ENCODE peak calls at places on chromosome 22, in seven cellular contexts. One of them, this sample, is unnamed.

GRCh38 chr22:39091136-39092081 is 5.6 kb upstream of the APOBEC3H start:
- DNase-seq in HL-60: no peak
- DNase-seq in GM13977: no peak
- DNase-seq in Peyer's patch: no peak
- DNase-seq in kidney tubule cell: no peak
- DNase-seq in NCI-H2029: no peak
- DNase-seq in endothelial cell: no peak
- DNase-seq in this sample: no peak

GRCh38 chr22:45240810-45241631 is at the start of gene KIAA0930:
- DNase-seq in HL-60: peak; percentile 81
- DNase-seq in GM13977: peak; percentile 98
- DNase-seq in Peyer's patch: peak; percentile 80
- DNase-seq in kidney tubule cell: peak; percentile 62
- DNase-seq in NCI-H2029: peak; percentile 60
- DNase-seq in endothelial cell: peak; percentile 78
- DNase-seq in this sample: no peak

GRCh38 chr22:23071163-23072034 is 1.1 kb downstream of the GNAZ start:
- DNase-seq in HL-60: no peak
- DNase-seq in GM13977: no peak
- DNase-seq in Peyer's patch: no peak
- DNase-seq in kidney tubule cell: no peak
- DNase-seq in NCI-H2029: no peak
- DNase-seq in endothelial cell: no peak
- DNase-seq in this sample: no peak

GRCh38 chr22:19106886-19107729 is 15.1 kb downstream of the DGCR2 start:
- DNase-seq in HL-60: no peak
- DNase-seq in GM13977: no peak
- DNase-seq in Peyer's patch: no peak
- DNase-seq in kidney tubule cell: no peak
- DNase-seq in NCI-H2029: no peak
- DNase-seq in endothelial cell: no peak
- DNase-seq in this sample: no peak

GRCh38 chr22:27074016-27074415 is 416.6 kb downstream of the MIAT start:
- DNase-seq in HL-60: no peak
- DNase-seq in GM13977: no peak
- DNase-seq in Peyer's patch: no peak
- DNase-seq in kidney tubule cell: no peak
- DNase-seq in NCI-H2029: no peak
- DNase-seq in endothelial cell: no peak
- DNase-seq in this sample: no peak

GRCh38 chr22:49517211-49517610 is 310.5 kb downstream of the BRD1 start:
- DNase-seq in HL-60: no peak
- DNase-seq in GM13977: no peak
- DNase-seq in Peyer's patch: no peak
- DNase-seq in kidney tubule cell: no peak
- DNase-seq in NCI-H2029: no peak
- DNase-seq in endothelial cell: no peak
- DNase-seq in this sample: no peak

GRCh38 chr22:49889071-49889470 is 29.2 kb downstream of the ALG12 start:
- DNase-seq in HL-60: no peak
- DNase-seq in GM13977: no peak
- DNase-seq in Peyer's patch: no peak
- DNase-seq in kidney tubule cell: no peak
- DNase-seq in NCI-H2029: no peak
- DNase-seq in endothelial cell: no peak
- DNase-seq in this sample: no peak

GRCh38 chr22:20803696-20804324 is 29.9 kb downstream of the SERPIND1 start:
- DNase-seq in HL-60: peak; percentile 47
- DNase-seq in GM13977: no peak
- DNase-seq in Peyer's patch: no peak
- DNase-seq in kidney tubule cell: peak; percentile 22
- DNase-seq in NCI-H2029: no peak
- DNase-seq in endothelial cell: peak; percentile 46
- DNase-seq in this sample: no peak

GRCh38 chr22:19876941-19877625 is 22.4 kb upstream of the GNB1L start:
- DNase-seq in HL-60: no peak
- DNase-seq in GM13977: no peak
- DNase-seq in Peyer's patch: no peak
- DNase-seq in kidney tubule cell: no peak
- DNase-seq in NCI-H2029: no peak
- DNase-seq in endothelial cell: no peak
- DNase-seq in this sample: no peak

GRCh38 chr22:28629420-28630184 is 50.0 kb downstream of the TTC28 start:
- DNase-seq in HL-60: no peak
- DNase-seq in GM13977: no peak
- DNase-seq in Peyer's patch: no peak
- DNase-seq in kidney tubule cell: no peak
- DNase-seq in NCI-H2029: no peak
- DNase-seq in endothelial cell: no peak
- DNase-seq in this sample: no peak